ENCODE peak calls at places on chromosomes 7 and 10, in eight cellular contexts. N, O, U, F, K, S, Q and M are unnamed samples.

GRCh38 chr7:51471199-51472016 is 154.8 kb upstream of the COBL start:
- DNase-seq in N (no peak), O (no peak), U (no peak), F (no peak), K (no peak), S (no peak), Q (peak; percentile 62), M (no peak)

GRCh38 chr10:89249066-89249465 is 2.5 kb downstream of the LIPA start:
- DNase-seq in N (no peak), O (no peak), U (no peak), F (no peak), K (no peak), S (no peak), Q (no peak), M (no peak)

GRCh38 chr7:135645296-135645904 is 16.9 kb upstream of the STMP1 start:
- DNase-seq in N (no peak), O (no peak), U (no peak), F (peak; percentile 64), K (no peak), S (no peak), Q (no peak), M (no peak)

GRCh38 chr10:110503528-110504110 is 5.9 kb downstream of the DUSP5 start:
- DNase-seq in N (no peak), O (no peak), U (no peak), F (no peak), K (no peak), S (no peak), Q (no peak), M (no peak)

GRCh38 chr7:104584620-104585019 is 256.2 kb downstream of the LHFPL3 start:
- DNase-seq in N (no peak), O (no peak), U (no peak), F (no peak), K (no peak), S (no peak), Q (no peak), M (no peak)

GRCh38 chr10:97210576-97210975 is 24.8 kb upstream of the SLIT1 start:
- DNase-seq in N (peak; percentile 49), O (peak; percentile 45), U (peak; percentile 78), F (peak; percentile 66), K (peak; percentile 80), S (no peak), Q (peak; percentile 91), M (no peak)

GRCh38 chr10:10589540-10589939 is 428.1 kb upstream of the CELF2 start:
- DNase-seq in N (peak; percentile 36), O (no peak), U (no peak), F (peak; percentile 92), K (no peak), S (peak; percentile 43), Q (no peak), M (no peak)

GRCh38 chr7:151781161-151781845 is 95.6 kb downstream of the PRKAG2 start:
- DNase-seq in N (no peak), O (peak; percentile 2), U (no peak), F (no peak), K (peak; percentile 61), S (no peak), Q (no peak), M (no peak)

GRCh38 chr7:87216701-87217508 is 2.6 kb downstream of the TMEM243 start:
- DNase-seq in N (no peak), O (no peak), U (no peak), F (no peak), K (no peak), S (no peak), Q (no peak), M (no peak)

GRCh38 chr10:71531485-71532446 is 135.0 kb downstream of the CDH23 start:
- DNase-seq in N (no peak), O (no peak), U (no peak), F (no peak), K (no peak), S (no peak), Q (no peak), M (no peak)

GRCh38 chr7:75896803-75897327 is 18.0 kb downstream of the RHBDD2 start:
- DNase-seq in N (no peak), O (no peak), U (no peak), F (no peak), K (no peak), S (no peak), Q (no peak), M (no peak)

GRCh38 chr7:90766814-90767564 is 170.9 kb downstream of the CDK14 start:
- DNase-seq in N (no peak), O (peak; percentile 61), U (no peak), F (peak; percentile 82), K (no peak), S (no peak), Q (no peak), M (peak; percentile 58)

GRCh38 chr10:100792544-100792943 is 47.2 kb downstream of the PAX2 start:
- DNase-seq in N (no peak), O (no peak), U (no peak), F (no peak), K (no peak), S (no peak), Q (no peak), M (no peak)

GRCh38 chr10:99630991-99631390 is 10.8 kb upstream of the SLC25A28 start:
- DNase-seq in N (no peak), O (no peak), U (no peak), F (peak; percentile 15), K (no peak), S (no peak), Q (no peak), M (no peak)

GRCh38 chr10:44804661-44805060 is 106.5 kb upstream of the TMEM72 start:
- DNase-seq in N (no peak), O (no peak), U (no peak), F (peak; percentile 60), K (no peak), S (no peak), Q (no peak), M (no peak)

GRCh38 chr7:130133029-130133774 is 62.9 kb downstream of the KLHDC10 start:
- DNase-seq in N (no peak), O (no peak), U (no peak), F (no peak), K (no peak), S (no peak), Q (no peak), M (no peak)

GRCh38 chr10:70598857-70599295 is 3.7 kb downstream of the PRF1 start:
- DNase-seq in N (peak; percentile 3), O (no peak), U (no peak), F (no peak), K (no peak), S (no peak), Q (no peak), M (peak; percentile 78)

DNA sequence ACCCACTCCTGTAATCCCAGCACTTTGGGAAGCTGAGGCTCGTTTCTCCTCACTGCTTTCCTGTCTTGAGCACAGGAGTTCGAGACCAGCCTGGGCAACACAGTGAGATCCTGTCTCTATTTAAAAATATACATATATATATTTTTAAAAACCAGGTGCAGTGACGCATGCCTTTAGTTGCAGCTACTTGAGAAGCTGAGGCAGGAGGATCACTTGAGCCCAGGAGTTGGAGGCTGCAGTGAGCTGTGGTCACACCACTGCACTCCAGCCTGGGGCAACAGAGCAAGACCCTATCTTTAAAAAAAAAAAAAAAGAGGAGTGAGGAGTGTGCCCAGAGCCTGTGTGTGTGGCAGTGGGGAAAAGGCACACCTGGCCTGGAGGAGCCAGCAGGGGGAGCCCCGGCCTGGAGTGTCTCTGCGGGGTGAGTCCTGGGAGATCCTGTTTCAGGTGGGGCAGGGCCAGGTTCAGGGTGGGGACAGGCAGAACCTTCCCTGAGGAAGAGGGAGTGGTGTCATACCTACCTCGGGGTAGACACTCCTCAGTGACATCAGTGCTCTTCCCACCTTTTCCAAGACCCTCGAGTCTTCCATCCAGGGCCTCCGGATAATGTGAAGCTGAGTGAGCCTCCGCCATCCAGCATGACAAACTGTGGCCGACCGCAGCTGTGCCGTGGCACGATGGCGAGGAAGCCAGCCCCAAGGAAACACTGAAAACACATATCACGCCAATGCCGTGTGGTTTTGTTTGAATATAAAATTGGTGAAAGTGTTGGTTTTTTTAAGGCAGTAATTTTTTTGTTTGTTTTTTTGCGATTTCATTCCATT is 9.0 kb upstream of the ARPC1B start:
- DNase-seq in N (no peak), O (no peak), U (no peak), F (no peak), K (peak; percentile 92), S (no peak), Q (peak; percentile 79), M (peak; percentile 72)
- TF ChIP-seq CTCF in N (no peak), O (peak; percentile 62), U (no peak), F (peak; percentile 19), K (no peak), S (peak; percentile 59), Q (no peak), M (peak; percentile 30)

GRCh38 chr7:31935671-31936070 is 134.5 kb downstream of the PDE1C start:
- DNase-seq in N (no peak), O (no peak), U (no peak), F (no peak), K (no peak), S (no peak), Q (no peak), M (no peak)

GRCh38 chr7:31937982-31938381 is 132.2 kb downstream of the PDE1C start:
- DNase-seq in N (no peak), O (no peak), U (no peak), F (no peak), K (no peak), S (no peak), Q (no peak), M (no peak)

GRCh38 chr7:31940167-31940566 is 130.0 kb downstream of the PDE1C start:
- DNase-seq in N (no peak), O (no peak), U (no peak), F (no peak), K (no peak), S (no peak), Q (no peak), M (no peak)

GRCh38 chr7:31939076-31939475 is 131.1 kb downstream of the PDE1C start:
- DNase-seq in N (no peak), O (no peak), U (no peak), F (no peak), K (no peak), S (no peak), Q (no peak), M (no peak)

GRCh38 chr7:31938650-31939049 is 131.6 kb downstream of the PDE1C start:
- DNase-seq in N (no peak), O (no peak), U (no peak), F (peak; percentile 45), K (no peak), S (no peak), Q (no peak), M (no peak)
- TF ChIP-seq CTCF in N (no peak), O (peak; percentile 51), U (peak; percentile 3), F (peak; percentile 26), K (no peak), S (peak; percentile 36), Q (no peak), M (no peak)

GRCh38 chr7:18174996-18175395 is 147.3 kb upstream of the PRPS1L1 start:
- DNase-seq in N (no peak), O (no peak), U (no peak), F (no peak), K (peak; percentile 74), S (no peak), Q (no peak), M (peak; percentile 32)
- TF ChIP-seq CTCF in N (no peak), O (no peak), U (no peak), F (no peak), K (no peak), S (no peak), Q (no peak), M (no peak)

DNA sequence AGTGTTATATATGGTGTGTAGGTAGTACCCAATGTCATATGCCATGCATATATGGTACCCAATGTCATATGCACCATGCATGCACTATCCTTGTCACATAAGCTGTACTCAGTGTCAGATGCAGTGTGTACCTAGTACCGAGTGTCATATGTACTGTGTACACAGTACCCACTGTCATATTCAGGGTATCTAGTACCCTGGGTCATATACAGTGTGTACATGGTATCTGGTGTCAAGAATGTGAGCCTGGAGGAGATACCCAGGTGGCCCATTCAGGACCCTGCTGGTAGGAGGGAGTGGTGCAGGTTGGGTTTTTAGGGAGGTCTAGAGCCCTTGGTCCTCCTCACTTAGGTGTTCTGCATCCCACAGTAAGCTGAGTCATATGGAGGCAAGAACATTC is 1.8 kb downstream of the ZMYND11 start:
- DNase-seq in N (no peak), O (no peak), U (no peak), F (peak; percentile 7), K (no peak), S (no peak), Q (peak; percentile 38), M (no peak)
- TF ChIP-seq CTCF in N (no peak), O (peak; percentile 40), U (peak; percentile 53), F (peak; percentile 37), K (no peak), S (peak; percentile 53), Q (peak; percentile 52), M (peak; percentile 39)